ENCODE peak calls at places on chromosomes 2 and 18, in six cellular contexts. R is fibroblast of lung, V is lower lobe of right lung, I is HCT116, L is prostate gland, S is Panc1. D is an unnamed sample. For H3K36me3, the result is how much of the 10 kb centered on the place peaks cover.

GRCh38 chr2:149148195-149149006 is 109.9 kb downstream of the LYPD6B start:
- DNase-seq in R (no peak), V (no peak), I (no peak), L (no peak), S (no peak), D (no peak)

GRCh38 chr2:29123584-29124349 is 8.6 kb downstream of the CLIP4 start:
- DNase-seq in R (peak), V (no peak), I (peak), L (no peak), S (no peak), D (no peak)

GRCh38 chr2:6723865-6724571 is 141.7 kb downstream of the CMPK2 start:
- DNase-seq in R (no peak), V (no peak), I (no peak), L (no peak), S (no peak), D (no peak)

GRCh38 chr2:133773862-133774674 is 205.8 kb upstream of the NCKAP5 start:
- DNase-seq in R (peak), V (no peak), I (no peak), L (no peak), S (no peak), D (no peak)

GRCh38 chr2:150465703-150466569 is 21.5 kb downstream of the RND3 start:
- DNase-seq in R (no peak), V (no peak), I (no peak), L (no peak), S (peak), D (no peak)

GRCh38 chr2:75200140-75200985 is 1.0 kb upstream of the TACR1 start:
- DNase-seq in R (peak), V (peak), I (no peak), L (peak), S (no peak), D (no peak)

GRCh38 chr2:38610851-38611801 is 8.4 kb upstream of the HNRNPLL start:
- DNase-seq in R (peak), V (no peak), I (no peak), L (no peak), S (no peak), D (no peak)

GRCh38 chr2:128982001-128982400 is 663.3 kb upstream of the HS6ST1 start:
- DNase-seq in R (no peak), V (no peak), I (no peak), L (no peak), S (no peak), D (no peak)

GRCh38 chr2:66477125-66477842 is 42.4 kb downstream of the MEIS1 start:
- DNase-seq in R (peak), V (no peak), I (no peak), L (no peak), S (no peak), D (no peak)

GRCh38 chr18:79472946-79473345 is 77.2 kb downstream of the NFATC1 start:
- DNase-seq in R (no peak), V (no peak), I (no peak), L (no peak), S (no peak), D (no peak)

GRCh38 chr18:42131940-42132244 is 176.9 kb downstream of the PIK3C3 start:
- DNase-seq in R (no peak), V (no peak), I (no peak), L (no peak), S (no peak), D (no peak)

GRCh38 chr2:10220516-10221391 is 82.0 kb upstream of the HPCAL1 start:
- DNase-seq in R (peak), V (peak), I (no peak), L (no peak), S (no peak), D (no peak)

GRCh38 chr2:23523651-23524260 is 138.8 kb downstream of the KLHL29 start:
- DNase-seq in R (peak), V (no peak), I (no peak), L (peak), S (no peak), D (no peak)

GRCh38 chr18:48859311-48860275 is 91.2 kb downstream of the SMAD7 start:
- DNase-seq in R (no peak), V (peak), I (no peak), L (no peak), S (no peak), D (no peak)

GRCh38 chr2:185645529-185645928 is 93.1 kb upstream of the FSIP2 start:
- DNase-seq in R (no peak), V (no peak), I (no peak), L (no peak), S (no peak), D (no peak)

GRCh38 chr2:199160677-199161465 is 296.9 kb downstream of the SATB2 start:
- DNase-seq in R (peak), V (no peak), I (no peak), L (no peak), S (no peak), D (no peak)

GRCh38 chr2:191635333-191636234 is 42.4 kb upstream of the NABP1 start:
- DNase-seq in R (peak), V (no peak), I (peak), L (no peak), S (no peak), D (no peak)

GRCh38 chr18:78873916-78874505 is 105.6 kb upstream of the SALL3 start:
- DNase-seq in R (peak), V (no peak), I (no peak), L (no peak), S (no peak), D (no peak)

GRCh38 chr2:121330921-121331320 is 45.9 kb upstream of the TFCP2L1 start:
- DNase-seq in R (no peak), V (no peak), I (no peak), L (no peak), S (no peak), D (no peak)

GRCh38 chr2:25608718-25609117 is 64.7 kb downstream of the DTNB start:
- DNase-seq in R (no peak), V (no peak), I (no peak), L (no peak), S (no peak), D (no peak)

GRCh38 chr2:84944257-84944909 is 26.6 kb upstream of the KCMF1 start:
- DNase-seq in R (no peak), V (no peak), I (no peak), L (no peak), S (no peak), D (no peak)

GRCh38 chr2:42638080-42638784 is 69.8 kb downstream of the MTA3 start:
- DNase-seq in R (no peak), V (no peak), I (no peak), L (no peak), S (no peak), D (no peak)

GRCh38 chr2:174004900-174005605 is 39.9 kb upstream of the SP3 start:
- DNase-seq in R (peak), V (no peak), I (no peak), L (no peak), S (no peak), D (no peak)

GRCh38 chr18:56569391-56569790 is 69.0 kb downstream of the TXNL1 start:
- DNase-seq in R (no peak), V (no peak), I (no peak), L (no peak), S (no peak), D (no peak)

GRCh38 chr2:185919155-185919554 is 180.6 kb downstream of the FSIP2 start:
- DNase-seq in R (peak), V (no peak), I (no peak), L (no peak), S (no peak), D (no peak)

GRCh38 chr18:9808530-9809241 is 77.1 kb upstream of the TXNDC2 start:
- DNase-seq in R (peak), V (no peak), I (no peak), L (peak), S (no peak), D (no peak)

GRCh38 chr18:9811978-9812377 is 73.8 kb upstream of the TXNDC2 start:
- DNase-seq in R (no peak), V (no peak), I (no peak), L (no peak), S (no peak), D (no peak)

GRCh38 chr18:9810216-9810804 is 75.5 kb upstream of the TXNDC2 start:
- DNase-seq in R (peak), V (no peak), I (no peak), L (no peak), S (no peak), D (no peak)

GRCh38 chr18:9809686-9810085 is 76.1 kb upstream of the TXNDC2 start:
- DNase-seq in R (no peak), V (no peak), I (no peak), L (no peak), S (no peak), D (no peak)

GRCh38 chr18:9810994-9811393 is 74.8 kb upstream of the TXNDC2 start:
- DNase-seq in R (no peak), V (no peak), I (no peak), L (no peak), S (no peak), D (no peak)
- TF ChIP-seq CTCF in R (no peak), V (no peak), I (peak), L (no peak), S (no peak), D (no peak)

DNA sequence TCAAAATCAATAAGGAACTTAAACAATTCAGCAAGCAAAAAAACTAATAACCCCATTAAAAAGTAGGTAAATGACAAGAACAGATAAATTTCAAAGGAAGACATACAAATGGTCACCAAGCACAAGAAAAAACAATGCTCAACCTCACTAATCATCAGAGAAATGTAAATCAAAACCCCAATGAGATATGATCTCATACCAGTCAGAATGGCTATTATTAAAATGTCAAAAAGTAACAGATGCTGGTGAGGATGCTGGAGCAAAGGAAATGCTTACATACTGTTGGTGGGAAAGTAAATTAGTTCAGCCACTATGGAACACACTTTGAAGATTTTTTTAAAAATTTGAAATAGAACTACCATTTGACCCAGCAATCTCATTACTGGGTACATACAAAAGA is 538.0 kb downstream of the TMX3 start:
- DNase-seq in R (peak), V (no peak), I (no peak), L (no peak), S (no peak), D (no peak)
- H3K27ac ChIP-seq in R (no peak), V (no peak), I (no peak), L (no peak), S (no peak), D (no peak)

GRCh38 chr2:171723724-171724683 is 36.7 kb downstream of the DYNC1I2 start:
- DNase-seq in R (peak), V (no peak), I (no peak), L (no peak), S (no peak), D (no peak)

GRCh38 chr2:171729952-171730317 is 42.7 kb downstream of the DYNC1I2 start:
- DNase-seq in R (no peak), V (no peak), I (no peak), L (no peak), S (no peak), D (no peak)

GRCh38 chr2:171728989-171729951 is 42.0 kb downstream of the DYNC1I2 start:
- DNase-seq in R (no peak), V (no peak), I (no peak), L (no peak), S (no peak), D (no peak)

GRCh38 chr2:171726841-171727460 is 39.7 kb downstream of the DYNC1I2 start:
- DNase-seq in R (peak), V (no peak), I (no peak), L (no peak), S (no peak), D (no peak)
- H3K36me3 ChIP-seq in R (under half), V (half or more), I (under half), L (under half), S (under half), D (under half)

GRCh38 chr18:36333418-36333817 is 35.9 kb downstream of the FHOD3 start:
- DNase-seq in R (peak), V (no peak), I (no peak), L (no peak), S (no peak), D (no peak)

GRCh38 chr18:36334798-36335197 is 37.3 kb downstream of the FHOD3 start:
- DNase-seq in R (no peak), V (no peak), I (no peak), L (no peak), S (no peak), D (no peak)

GRCh38 chr18:36337679-36338419 is 40.3 kb downstream of the FHOD3 start:
- DNase-seq in R (no peak), V (no peak), I (no peak), L (no peak), S (no peak), D (no peak)

GRCh38 chr18:36338420-36338933 is 41.0 kb downstream of the FHOD3 start:
- DNase-seq in R (no peak), V (no peak), I (no peak), L (no peak), S (no peak), D (no peak)

GRCh38 chr18:36335476-36336279 is 38.2 kb downstream of the FHOD3 start:
- DNase-seq in R (no peak), V (no peak), I (no peak), L (no peak), S (no peak), D (no peak)
- TF ChIP-seq CTCF in R (no peak), V (no peak), I (no peak), L (no peak), S (no peak), D (no peak)

DNA sequence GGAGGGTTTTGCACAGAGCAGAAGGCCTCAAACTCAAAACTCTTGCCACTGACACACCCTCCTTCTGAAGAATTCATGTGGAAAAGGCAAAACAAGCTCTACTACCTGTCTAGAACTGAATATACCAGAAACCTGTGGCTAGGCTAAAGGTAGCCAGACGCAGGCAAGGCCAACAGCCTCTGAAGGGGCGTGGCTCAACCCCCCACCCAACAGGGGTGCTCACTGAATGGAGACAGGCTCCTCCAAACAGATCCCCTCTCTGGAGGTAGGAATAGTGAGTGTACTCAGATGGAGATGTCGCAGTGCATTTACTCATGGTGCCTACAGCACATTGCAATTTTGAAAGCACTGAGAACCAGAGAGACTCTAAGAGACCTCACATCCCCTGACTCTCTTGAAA is 3.0 kb upstream of the STK17B start:
- DNase-seq in R (no peak), V (no peak), I (no peak), L (no peak), S (no peak), D (no peak)
- H3K27ac ChIP-seq in R (no peak), V (no peak), I (no peak), L (no peak), S (no peak), D (no peak)

D was measured in keratinocyte.